ENCODE peak calls at places on chromosome 3, in four cellular contexts. D is small intestine, U is lower lobe of right lung, P is cardiac muscle cell. F is an unnamed sample.

GRCh38 chr3:104941785-104942184 is 424.9 kb upstream of the ALCAM start:
- DNase-seq in D (no peak), U (no peak), P (no peak), F (no peak)

GRCh38 chr3:193452338-193452737 is 73.8 kb upstream of the ATP13A5 start:
- DNase-seq in D (no peak), U (no peak), P (no peak), F (no peak)

GRCh38 chr3:17424137-17424536 is 318.3 kb downstream of the TBC1D5 start:
- DNase-seq in D (no peak), U (no peak), P (peak; percentile 17), F (no peak)

GRCh38 chr3:31159331-31160039 is 265.0 kb upstream of the GADL1 start:
- DNase-seq in D (peak; percentile 41), U (no peak), P (no peak), F (no peak)

GRCh38 chr3:10522646-10523303 is 17.4 kb upstream of the ATP2B2 start:
- DNase-seq in D (no peak), U (no peak), P (no peak), F (no peak)

GRCh38 chr3:193031909-193032308 is 114.3 kb upstream of the MB21D2 start:
- DNase-seq in D (no peak), U (no peak), P (no peak), F (no peak)

GRCh38 chr3:76550522-76551201 is 489.2 kb upstream of the ROBO2 start:
- DNase-seq in D (no peak), U (no peak), P (no peak), F (no peak)

GRCh38 chr3:194296832-194297666 is 54.1 kb downstream of the CPN2 start:
- DNase-seq in D (no peak), U (peak; percentile 62), P (peak; percentile 68), F (peak; percentile 32)

GRCh38 chr3:106281231-106281630 is 412.4 kb upstream of the CBLB start:
- DNase-seq in D (no peak), U (no peak), P (peak; percentile 19), F (no peak)

GRCh38 chr3:150779402-150779858 is 16.5 kb upstream of the SIAH2 start:
- DNase-seq in D (no peak), U (no peak), P (no peak), F (no peak)

GRCh38 chr3:156381253-156381652 is 173.7 kb downstream of the SSR3 start:
- DNase-seq in D (no peak), U (no peak), P (no peak), F (no peak)

GRCh38 chr3:39146083-39146501 is 7.3 kb downstream of the CSRNP1 start:
- DNase-seq in D (peak; percentile 85), U (peak; percentile 78), P (no peak), F (peak; percentile 79)

GRCh38 chr3:177263615-177264365 is 66.5 kb upstream of the TBL1XR1 start:
- DNase-seq in D (no peak), U (no peak), P (peak; percentile 33), F (no peak)

GRCh38 chr3:188863999-188864406 is 307.8 kb upstream of the TPRG1 start:
- DNase-seq in D (no peak), U (no peak), P (peak; percentile 53), F (no peak)

GRCh38 chr3:160973067-160973466 is 132.1 kb downstream of the B3GALNT1 start:
- DNase-seq in D (no peak), U (no peak), P (no peak), F (no peak)

GRCh38 chr3:86702381-86702958 is 288.5 kb downstream of the VGLL3 start:
- DNase-seq in D (no peak), U (no peak), P (peak; percentile 0), F (no peak)

GRCh38 chr3:47073685-47074084 is 90.2 kb downstream of the SETD2 start:
- DNase-seq in D (no peak), U (no peak), P (peak; percentile 52), F (no peak)

GRCh38 chr3:160174621-160175020 is 50.6 kb upstream of the C3orf80 start:
- DNase-seq in D (no peak), U (no peak), P (no peak), F (no peak)

GRCh38 chr3:129346690-129347440 is 68.2 kb downstream of the HMCES start:
- DNase-seq in D (no peak), U (peak; percentile 30), P (no peak), F (no peak)

GRCh38 chr3:38586546-38587520 is 62.7 kb downstream of the SCN5A start:
- DNase-seq in D (no peak), U (peak; percentile 28), P (no peak), F (peak; percentile 4)

GRCh38 chr3:73547427-73548036 is 77.2 kb downstream of the PDZRN3 start:
- DNase-seq in D (peak; percentile 53), U (no peak), P (peak; percentile 91), F (no peak)

GRCh38 chr3:73546961-73547360 is 77.8 kb downstream of the PDZRN3 start:
- DNase-seq in D (no peak), U (no peak), P (peak; percentile 77), F (no peak)

GRCh38 chr3:73536952-73537351 is 87.8 kb downstream of the PDZRN3 start:
- DNase-seq in D (no peak), U (no peak), P (no peak), F (no peak)

GRCh38 chr3:73540969-73541740 is 83.6 kb downstream of the PDZRN3 start:
- DNase-seq in D (no peak), U (no peak), P (peak; percentile 35), F (no peak)

GRCh38 chr3:73542127-73542526 is 82.6 kb downstream of the PDZRN3 start:
- DNase-seq in D (peak; percentile 84), U (no peak), P (no peak), F (peak; percentile 50)
- H3K4me1 ChIP-seq in D (no peaks in the 10 kb centered on the region), U (no peaks in the 10 kb centered on the region), P (peaks cover 4% of the 10 kb centered on the region), F (no peaks in the 10 kb centered on the region)

GRCh38 chr3:103052236-103052830 is 617.5 kb downstream of the ZPLD1 start:
- DNase-seq in D (peak; percentile 94), U (peak; percentile 64), P (no peak), F (peak; percentile 58)
- H3K4me1 ChIP-seq in D (peaks cover 11% of the 10 kb centered on the region), U (no peaks in the 10 kb centered on the region), P (no peaks in the 10 kb centered on the region), F (no peaks in the 10 kb centered on the region)

GRCh38 chr3:36904641-36905040 is 40.2 kb downstream of the TRANK1 start:
- DNase-seq in D (no peak), U (no peak), P (peak; percentile 44), F (no peak)
- H3K4me1 ChIP-seq in D (peaks cover 7% of the 10 kb centered on the region), U (peaks cover 35% of the 10 kb centered on the region), P (peaks cover 4% of the 10 kb centered on the region), F (peaks cover 8% of the 10 kb centered on the region)

GRCh38 chr3:71392277-71392676 is 191.3 kb downstream of the FOXP1 start:
- DNase-seq in D (no peak), U (no peak), P (no peak), F (no peak)
- H3K4me1 ChIP-seq in D (peaks cover 10% of the 10 kb centered on the region), U (peaks cover 53% of the 10 kb centered on the region), P (peaks cover 7% of the 10 kb centered on the region), F (peaks cover 56% of the 10 kb centered on the region)

DNA sequence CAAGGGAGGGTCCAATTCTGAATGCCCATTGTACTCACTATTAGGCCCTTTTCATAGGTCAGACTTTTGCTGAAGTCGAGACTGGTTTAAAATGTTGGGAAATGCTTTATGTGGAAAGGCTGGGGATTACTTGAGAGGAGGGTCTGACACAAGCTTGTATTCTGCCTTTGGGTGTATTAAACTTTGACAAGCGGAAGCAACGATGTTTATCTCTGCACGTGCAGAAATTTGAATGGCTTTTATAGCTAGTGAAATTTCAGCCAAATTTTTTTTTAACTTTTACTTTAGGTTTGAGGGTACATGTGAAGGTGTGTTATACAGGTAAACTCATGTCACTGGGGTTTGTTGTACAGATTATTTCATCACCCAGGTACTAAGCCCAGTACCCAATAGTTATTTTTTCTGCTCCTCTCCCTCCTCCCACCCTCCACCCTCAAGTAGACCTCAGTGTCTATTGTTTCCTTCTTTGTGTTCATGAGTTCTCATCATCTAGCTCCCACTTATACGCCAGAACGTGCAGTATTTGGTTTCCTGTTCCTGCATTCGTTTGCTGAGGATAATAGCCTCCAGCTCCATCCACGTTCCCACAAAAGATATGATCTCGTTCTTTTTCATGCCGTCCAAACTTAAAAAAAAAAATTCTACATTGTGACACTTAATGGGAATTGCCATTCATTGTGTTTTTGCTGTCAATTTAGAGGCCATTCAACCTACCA is 223.0 kb upstream of the BHLHE40 start:
- DNase-seq in D (no peak), U (no peak), P (no peak), F (no peak)
- H3K4me1 ChIP-seq in D (peaks cover 16% of the 10 kb centered on the region), U (peaks cover 26% of the 10 kb centered on the region), P (peaks cover 8% of the 10 kb centered on the region), F (peaks cover 26% of the 10 kb centered on the region)

GRCh38 chr3:13021934-13022265 is 51.3 kb downstream of the IQSEC1 start:
- DNase-seq in D (no peak), U (peak; percentile 37), P (no peak), F (no peak)
- H3K4me1 ChIP-seq in D (no peaks in the 10 kb centered on the region), U (peaks cover 29% of the 10 kb centered on the region), P (peaks cover 15% of the 10 kb centered on the region), F (peaks cover 14% of the 10 kb centered on the region)

GRCh38 chr3:196741401-196741761 is 1.7 kb downstream of the PAK2 start:
- DNase-seq in D (no peak), U (no peak), P (no peak), F (no peak)
- H3K4me1 ChIP-seq in D (no peaks in the 10 kb centered on the region), U (peaks cover 19% of the 10 kb centered on the region), P (no peaks in the 10 kb centered on the region), F (peaks cover 19% of the 10 kb centered on the region)

DNA sequence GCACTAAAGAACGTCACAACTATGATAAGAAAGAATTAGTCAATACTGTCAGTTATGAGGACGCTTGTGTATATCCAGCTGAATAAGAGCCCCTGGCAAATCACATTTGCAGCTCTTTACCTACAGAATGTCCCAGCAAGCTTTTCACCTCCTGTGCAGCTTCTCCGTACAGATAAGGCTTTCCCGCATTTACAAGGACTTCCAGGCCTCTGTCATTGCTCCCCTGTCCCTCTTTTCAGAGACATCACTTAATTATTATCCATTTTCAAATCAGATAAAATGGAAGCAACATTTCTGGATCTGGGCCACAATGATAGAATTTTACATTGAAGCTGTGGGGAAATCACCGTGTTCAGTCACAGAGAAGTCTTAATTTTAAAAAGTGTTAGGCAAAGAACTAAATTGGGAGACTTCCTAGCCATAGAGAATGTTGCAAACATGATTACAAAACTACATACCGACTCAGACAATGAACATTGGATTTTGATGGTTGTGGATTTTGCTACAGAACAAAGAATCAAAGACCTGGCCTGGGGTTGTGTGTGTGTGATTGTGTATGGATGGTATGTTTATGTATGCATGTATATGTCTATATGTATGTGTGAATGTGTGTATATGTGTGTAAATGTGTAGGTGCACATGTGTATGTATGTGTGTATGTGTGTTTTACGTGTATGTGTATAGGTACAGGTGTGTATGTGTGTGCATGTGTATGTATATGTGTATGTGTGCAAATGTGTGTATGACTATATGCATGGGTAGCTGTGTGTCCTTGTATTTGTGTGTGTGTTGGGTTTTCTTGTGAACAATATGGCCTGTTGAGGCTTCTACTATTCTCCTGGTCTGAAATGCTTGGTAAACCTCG is 41.5 kb downstream of the MGLL start:
- DNase-seq in D (no peak), U (no peak), P (no peak), F (no peak)
- H3K4me1 ChIP-seq in D (peaks cover 10% of the 10 kb centered on the region), U (peaks cover 56% of the 10 kb centered on the region), P (peaks cover 15% of the 10 kb centered on the region), F (peaks cover 31% of the 10 kb centered on the region)

DNA sequence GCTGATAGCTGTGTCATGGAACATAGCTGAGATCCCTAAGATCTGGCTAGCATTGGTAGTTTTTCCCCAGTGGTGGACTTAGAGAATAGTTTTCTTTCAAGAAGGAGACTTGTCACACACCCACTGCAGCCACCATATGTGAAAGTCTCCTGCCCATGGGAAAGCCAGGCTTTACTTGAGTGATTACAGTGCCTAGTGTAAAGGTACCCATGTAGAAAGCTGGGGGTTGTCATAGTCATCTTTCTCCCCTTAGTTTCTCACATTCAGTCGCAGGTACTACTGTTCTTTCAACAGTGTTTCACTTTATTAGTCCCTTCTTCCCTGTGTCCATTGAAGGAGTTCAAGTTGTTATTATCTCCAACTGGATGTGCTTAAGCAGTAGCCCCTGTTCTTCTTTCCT is 116.8 kb downstream of the UBE2E2 start:
- DNase-seq in D (no peak), U (no peak), P (peak; percentile 13), F (no peak)
- H3K4me1 ChIP-seq in D (no peaks in the 10 kb centered on the region), U (peaks cover 12% of the 10 kb centered on the region), P (peaks cover 5% of the 10 kb centered on the region), F (no peaks in the 10 kb centered on the region)